ENCODE peak calls at places on chromosomes 4 and X, in seven cellular contexts. D is AG04450, M is ovary, S is fibroblast of villous mesenchyme, Z is AG09309, J is sigmoid colon, B is OCI-LY7. R is an unnamed sample.

GRCh38 chr4:158051401-158052235 is 121.2 kb downstream of the GASK1B start:
- DNase-seq in D (peak; percentile 63), M (peak; percentile 52), S (peak; percentile 97), Z (peak; percentile 96), J (peak; percentile 66), B (no peak), R (no peak)

GRCh38 chr4:8228319-8229250 is 29.5 kb downstream of the SH3TC1 start:
- DNase-seq in D (peak; percentile 55), M (peak; percentile 77), S (peak; percentile 95), Z (peak; percentile 53), J (peak; percentile 86), B (peak; percentile 69), R (peak; percentile 76)

GRCh38 chr4:61202100-61202637 is 2.0 kb downstream of the ADGRL3 start:
- DNase-seq in D (no peak), M (no peak), S (no peak), Z (no peak), J (peak; percentile 57), B (no peak), R (no peak)

GRCh38 chr4:138259296-138259695 is 17.1 kb upstream of the SLC7A11 start:
- DNase-seq in D (no peak), M (no peak), S (no peak), Z (no peak), J (no peak), B (no peak), R (no peak)

GRCh38 chrX:153922932-153923857 is 2.9 kb downstream of the ARHGAP4 start:
- DNase-seq in D (peak; percentile 20), M (peak; percentile 89), S (peak; percentile 54), Z (no peak), J (peak; percentile 94), B (no peak), R (peak; percentile 75)

GRCh38 chr4:82499705-82500104 is 62.1 kb downstream of the TMEM150C start:
- DNase-seq in D (no peak), M (no peak), S (no peak), Z (no peak), J (no peak), B (no peak), R (no peak)

GRCh38 chr4:180058731-180059215 is 2184.4 kb upstream of the TENM3 start:
- DNase-seq in D (no peak), M (no peak), S (peak; percentile 7), Z (no peak), J (no peak), B (no peak), R (no peak)

GRCh38 chr4:2793578-2793919 is 664 bp downstream of the SH3BP2 start:
- DNase-seq in D (no peak), M (peak; percentile 33), S (peak; percentile 34), Z (no peak), J (peak; percentile 70), B (no peak), R (no peak)

GRCh38 chr4:116073051-116073450 is 959.6 kb upstream of the NDST4 start:
- DNase-seq in D (no peak), M (no peak), S (no peak), Z (no peak), J (no peak), B (no peak), R (no peak)

GRCh38 chrX:1417921-1418875 is 26.3 kb upstream of the SLC25A6 start:
- DNase-seq in D (no peak), M (no peak), S (no peak), Z (no peak), J (peak; percentile 56), B (no peak), R (no peak)

GRCh38 chr4:88009871-88010270 is 2.4 kb downstream of the PKD2 start:
- DNase-seq in D (no peak), M (no peak), S (no peak), Z (no peak), J (no peak), B (no peak), R (no peak)

GRCh38 chrX:17964871-17965270 is 103.8 kb upstream of the RAI2 start:
- DNase-seq in D (no peak), M (no peak), S (no peak), Z (no peak), J (no peak), B (no peak), R (no peak)

GRCh38 chrX:134469481-134469880 is 9.5 kb downstream of the HPRT1 start:
- DNase-seq in D (peak; percentile 10), M (no peak), S (peak; percentile 23), Z (no peak), J (no peak), B (no peak), R (no peak)

GRCh38 chrX:105816517-105816916 is 5.8 kb upstream of the NRK start:
- DNase-seq in D (no peak), M (no peak), S (no peak), Z (no peak), J (no peak), B (no peak), R (no peak)

GRCh38 chrX:82813671-82814078 is 694.4 kb upstream of the POU3F4 start:
- DNase-seq in D (peak; percentile 36), M (no peak), S (peak; percentile 44), Z (no peak), J (no peak), B (no peak), R (no peak)

GRCh38 chr4:168656055-168656660 is 159.3 kb downstream of the PALLD start:
- DNase-seq in D (peak; percentile 56), M (no peak), S (peak; percentile 87), Z (peak; percentile 86), J (no peak), B (no peak), R (no peak)

GRCh38 chr4:168656946-168657473 is 160.2 kb downstream of the PALLD start:
- DNase-seq in D (no peak), M (no peak), S (no peak), Z (no peak), J (no peak), B (no peak), R (no peak)

GRCh38 chr4:168652818-168653217 is 156.0 kb downstream of the PALLD start:
- DNase-seq in D (no peak), M (no peak), S (no peak), Z (no peak), J (no peak), B (no peak), R (no peak)

GRCh38 chr4:168654206-168655174 is 157.6 kb downstream of the PALLD start:
- DNase-seq in D (no peak), M (no peak), S (no peak), Z (no peak), J (no peak), B (no peak), R (no peak)

DNA sequence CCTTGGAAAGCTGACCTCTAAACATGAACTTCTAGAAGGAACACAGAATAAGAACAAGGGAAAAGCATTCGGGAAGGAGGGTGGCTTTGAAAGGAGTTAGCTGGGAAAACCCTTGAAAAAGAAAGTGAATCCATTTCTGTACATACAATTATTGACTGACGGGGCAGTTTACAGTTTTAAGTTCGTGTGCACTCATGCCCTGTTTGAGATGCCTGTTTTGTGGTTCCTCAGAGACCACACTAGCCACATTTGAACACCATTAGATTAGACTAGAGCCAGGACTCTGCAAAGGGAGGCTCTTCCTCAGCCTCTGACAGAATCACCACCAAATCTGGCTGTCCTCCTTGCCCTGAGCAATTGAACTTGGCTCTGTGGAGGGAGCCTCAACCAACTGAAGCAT is 158.3 kb downstream of the PALLD start:
- DNase-seq in D (no peak), M (no peak), S (no peak), Z (no peak), J (no peak), B (no peak), R (no peak)
- H3K4me3 ChIP-seq in D (no peak overlapping the region), M (no peak overlapping the region), S (no peak overlapping the region), Z (no peak overlapping the region), J (no peak overlapping the region), B (no peak overlapping the region), R (no peak overlapping the region)

GRCh38 chr4:139770361-139770760 is 104.7 kb downstream of the MGST2 start:
- DNase-seq in D (no peak), M (peak; percentile 28), S (no peak), Z (no peak), J (no peak), B (no peak), R (no peak)

GRCh38 chr4:139769355-139769754 is 103.7 kb downstream of the MGST2 start:
- DNase-seq in D (no peak), M (no peak), S (no peak), Z (no peak), J (no peak), B (no peak), R (no peak)

GRCh38 chr4:139767585-139767984 is 102.0 kb downstream of the MGST2 start:
- DNase-seq in D (no peak), M (no peak), S (no peak), Z (no peak), J (no peak), B (no peak), R (no peak)

GRCh38 chr4:139768366-139768765 is 102.7 kb downstream of the MGST2 start:
- DNase-seq in D (no peak), M (no peak), S (no peak), Z (no peak), J (no peak), B (no peak), R (no peak)

DNA sequence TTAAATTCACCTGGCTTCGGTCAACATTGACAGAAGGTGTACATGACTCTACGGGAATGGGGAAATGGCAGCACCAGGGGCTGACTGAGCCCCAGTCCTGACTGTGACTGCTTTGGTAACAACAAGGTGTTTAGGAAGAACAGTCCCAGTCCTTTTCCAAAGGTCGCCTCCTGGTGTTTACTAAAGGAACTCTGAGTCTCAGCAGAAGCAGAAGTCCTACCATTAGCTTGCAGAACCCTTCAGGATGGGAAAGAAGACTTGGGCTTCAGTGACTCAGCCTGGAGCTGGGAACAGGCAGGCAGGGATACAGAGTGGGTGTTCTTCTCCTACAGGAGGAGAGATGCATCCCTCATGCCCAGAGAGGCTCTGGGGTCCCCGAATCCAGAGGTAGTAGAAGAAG is 103.3 kb downstream of the MGST2 start:
- DNase-seq in D (no peak), M (no peak), S (no peak), Z (no peak), J (no peak), B (no peak), R (peak; percentile 38)
- TF ChIP-seq CTCF in D (no peak), M (no peak), S (peak; percentile 10), Z (peak; percentile 26), J (no peak), B (no peak), R (no peak)

DNA sequence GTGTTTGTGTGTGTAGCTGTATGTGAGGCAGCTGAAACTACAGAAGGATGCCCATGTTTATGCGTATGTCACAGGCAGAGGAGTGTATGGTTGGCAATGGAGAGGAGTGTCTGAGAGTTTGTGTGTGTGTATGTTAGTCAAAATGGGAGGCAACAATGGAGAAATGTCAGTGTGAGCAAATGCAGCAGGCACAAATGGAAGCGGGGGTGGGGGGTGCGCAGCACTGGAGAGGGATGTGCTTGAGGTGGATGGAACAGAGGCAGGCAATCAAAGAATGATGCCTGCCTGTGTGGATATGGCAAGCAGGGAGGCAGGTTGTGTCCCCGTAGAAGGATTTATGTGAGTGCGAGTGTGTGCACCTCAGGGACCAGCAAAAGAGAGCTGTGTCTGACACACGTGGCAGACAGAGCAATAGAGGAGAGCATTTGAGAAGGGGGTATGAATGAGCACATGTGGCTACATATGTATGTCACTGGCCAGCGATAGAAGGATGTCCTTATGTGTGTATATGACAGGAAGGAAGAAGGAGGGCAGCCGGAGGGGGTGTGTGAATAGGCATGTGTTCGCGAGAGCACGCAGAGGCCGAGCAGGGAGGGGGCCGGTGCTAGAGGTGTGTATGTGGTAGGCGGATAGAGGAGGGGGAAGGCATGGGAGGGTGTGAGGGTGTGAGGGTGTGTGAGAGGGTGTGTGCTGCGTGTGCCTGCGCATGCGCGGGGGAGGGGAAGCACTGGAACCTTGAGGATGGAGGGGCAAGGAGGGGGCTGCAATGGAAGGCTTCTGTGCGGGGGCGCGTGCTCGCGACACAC is 1.1 kb downstream of the PJA1 start:
- DNase-seq in D (no peak), M (peak; percentile 34), S (no peak), Z (no peak), J (no peak), B (peak; percentile 41), R (no peak)
- H3K4me3 ChIP-seq in D (peak overlapping the region; percentile 81), M (peak overlapping the region; percentile 70), S (peak overlapping the region; percentile 83), Z (peak overlapping the region; percentile 77), J (peak overlapping the region; percentile 70), B (peak overlapping the region; percentile 80), R (peak overlapping the region; percentile 66)

GRCh38 chr4:149065753-149066152 is 623.5 kb upstream of the NR3C2 start:
- DNase-seq in D (no peak), M (no peak), S (no peak), Z (no peak), J (no peak), B (peak; percentile 26), R (no peak)
- TF ChIP-seq CTCF in D (no peak), M (no peak), S (no peak), Z (no peak), J (no peak), B (peak; percentile 69), R (no peak)

R was measured in right atrium auricular region.